ENCODE peak calls at places on chromosome 3, in seven cellular contexts. H, S, L, A, E, I and G are unnamed samples.
A peak's percentile ranks its signal among the peaks of the same experiment; 100 is the strongest.

GRCh38 chr3:37997321-37997720 is 6.7 kb downstream of the VILL start:
- DNase-seq in L (no peak), S (no peak), A (peak; percentile 66), E (no peak), H (no peak), I (peak; percentile 23), G (peak; percentile 67)

GRCh38 chr3:173706630-173707029 is 309.1 kb downstream of the NLGN1 start:
- DNase-seq in I (no peak), E (no peak), H (no peak), S (no peak), A (no peak), L (no peak), G (no peak)

GRCh38 chr3:41317718-41318117 is 118.4 kb downstream of the CTNNB1 start:
- DNase-seq in L (no peak), H (peak; percentile 28), A (no peak), S (no peak), I (no peak), E (peak; percentile 11), G (no peak)

GRCh38 chr3:71303627-71304260 is 279.8 kb downstream of the FOXP1 start:
- DNase-seq in L (no peak), I (no peak), H (no peak), E (peak; percentile 35), S (peak; percentile 16), A (no peak), G (no peak)

GRCh38 chr3:31936661-31937060 is 44.4 kb downstream of the OSBPL10 start:
- DNase-seq in S (no peak), E (peak; percentile 33), H (no peak), I (no peak), A (no peak), L (no peak), G (no peak)

GRCh38 chr3:80999481-80999880 is 762.0 kb downstream of the GBE1 start:
- DNase-seq in A (no peak), E (no peak), I (no peak), S (no peak), L (no peak), H (no peak), G (no peak)

GRCh38 chr3:182490601-182491485 is 302.5 kb upstream of the ATP11B start:
- DNase-seq in A (no peak), H (peak; percentile 7), I (no peak), L (peak; percentile 39), E (peak; percentile 54), S (peak; percentile 77), G (no peak)

GRCh38 chr3:194640829-194641228 is 7.6 kb upstream of the TMEM44 start:
- DNase-seq in S (peak; percentile 71), I (no peak), L (no peak), E (peak; percentile 79), A (no peak), H (peak; percentile 46), G (no peak)

GRCh38 chr3:27095588-27096222 is 273.5 kb downstream of the NEK10 start:
- DNase-seq in H (no peak), L (no peak), A (no peak), I (no peak), E (no peak), S (no peak), G (no peak)

GRCh38 chr3:149744630-149745029 is 7.7 kb downstream of the COMMD2 start:
- DNase-seq in S (no peak), H (no peak), I (no peak), A (no peak), E (no peak), L (no peak), G (no peak)

GRCh38 chr3:101325393-101326134 is 5.2 kb upstream of the IMPG2 start:
- DNase-seq in E (no peak), A (no peak), I (no peak), S (no peak), H (no peak), L (no peak), G (no peak)

GRCh38 chr3:185900228-185900627 is 37.6 kb downstream of the TRA2B start:
- DNase-seq in S (no peak), I (no peak), H (peak; percentile 69), A (no peak), E (peak; percentile 82), L (peak; percentile 72), G (no peak)

GRCh38 chr3:72942427-72942826 is 54.2 kb upstream of the PPP4R2 start:
- DNase-seq in A (no peak), L (no peak), S (no peak), H (no peak), I (no peak), E (no peak), G (no peak)

GRCh38 chr3:194333212-194333980 is 17.7 kb downstream of the CPN2 start:
- DNase-seq in I (peak; percentile 90), L (peak; percentile 90), H (peak; percentile 77), S (peak; percentile 91), E (peak; percentile 83), A (peak; percentile 90), G (peak; percentile 93)

GRCh38 chr3:37287776-37288175 is 113.4 kb upstream of the LRRFIP2 start:
- DNase-seq in A (no peak), E (peak; percentile 86), I (no peak), L (no peak), S (no peak), H (no peak), G (no peak)

GRCh38 chr3:43394071-43394501 is 107.7 kb downstream of the SNRK start:
- DNase-seq in S (no peak), I (no peak), H (no peak), L (no peak), A (peak; percentile 78), E (peak; percentile 100), G (no peak)

GRCh38 chr3:52317601-52318000 is 1.5 kb downstream of the DNAH1 start:
- DNase-seq in H (no peak), E (peak; percentile 43), A (no peak), S (peak; percentile 94), L (peak; percentile 91), I (peak; percentile 77), G (no peak)

GRCh38 chr3:11245827-11246662 is 26.2 kb upstream of the ATG7 start:
- DNase-seq in E (no peak), A (no peak), H (no peak), S (no peak), I (no peak), L (no peak), G (no peak)

GRCh38 chr3:145820175-145820574 is 340.8 kb downstream of the PLOD2 start:
- DNase-seq in H (no peak), L (no peak), A (no peak), E (no peak), I (no peak), S (no peak), G (no peak)

GRCh38 chr3:127542441-127542952 is 48.0 kb downstream of the TPRA1 start:
- DNase-seq in A (no peak), E (no peak), H (peak; percentile 25), I (peak; percentile 96), S (no peak), L (no peak), G (no peak)

GRCh38 chr3:89889386-89889785 is 782.0 kb downstream of the EPHA3 start:
- DNase-seq in E (no peak), L (no peak), S (peak; percentile 65), A (no peak), H (no peak), I (no peak), G (no peak)

GRCh38 chr3:114351822-114352145 is 58.0 kb downstream of the TIGIT start:
- DNase-seq in A (no peak), L (no peak), I (no peak), H (no peak), S (no peak), E (no peak), G (no peak)
- TF ChIP-seq POLR2AphosphoS5 in A (no peak), L (no peak), I (no peak), H (no peak), S (no peak), E (no peak), G (no peak)

DNA sequence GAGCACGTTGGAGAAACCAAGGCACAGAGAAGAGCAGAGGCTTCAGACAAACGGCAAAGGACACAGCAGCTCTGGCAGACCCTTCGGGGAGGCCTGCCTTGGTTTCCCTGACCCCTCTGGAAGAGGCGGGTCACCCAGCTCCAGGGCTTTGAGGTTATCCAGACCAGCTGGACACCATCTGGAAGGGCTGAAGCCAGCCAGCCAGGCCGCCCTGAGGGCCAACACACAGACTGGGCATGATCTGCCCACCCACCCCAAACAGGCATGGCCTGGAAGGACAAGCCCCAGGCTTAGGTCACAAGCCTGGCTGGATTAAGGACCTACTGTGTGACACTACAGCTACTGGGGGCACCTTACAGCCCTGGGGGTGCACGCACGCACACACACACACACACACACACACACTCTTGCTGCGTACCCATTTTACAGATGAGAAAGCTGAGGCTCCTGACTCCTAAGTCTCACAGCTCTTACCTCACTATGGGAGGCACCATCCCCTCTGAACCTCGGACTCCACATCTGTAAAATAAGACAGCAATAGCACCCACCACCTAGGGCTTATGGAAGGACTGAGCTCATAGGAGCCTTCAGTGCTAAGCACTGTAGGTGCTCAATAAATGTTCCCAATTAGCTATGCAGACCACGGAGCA is 10.8 kb downstream of the PLXND1 start:
- DNase-seq in A (no peak), H (peak; percentile 46), I (no peak), S (no peak), L (peak; percentile 68), E (no peak), G (no peak)
- H3K4me1 ChIP-seq in A (peaks cover 78% of the 10 kb centered on the region), H (peaks cover 85% of the 10 kb centered on the region), I (peaks cover 80% of the 10 kb centered on the region), S (peaks cover 68% of the 10 kb centered on the region), L (peaks cover 2% of the 10 kb centered on the region), E (peaks cover 96% of the 10 kb centered on the region), G (peaks cover 88% of the 10 kb centered on the region)

DNA sequence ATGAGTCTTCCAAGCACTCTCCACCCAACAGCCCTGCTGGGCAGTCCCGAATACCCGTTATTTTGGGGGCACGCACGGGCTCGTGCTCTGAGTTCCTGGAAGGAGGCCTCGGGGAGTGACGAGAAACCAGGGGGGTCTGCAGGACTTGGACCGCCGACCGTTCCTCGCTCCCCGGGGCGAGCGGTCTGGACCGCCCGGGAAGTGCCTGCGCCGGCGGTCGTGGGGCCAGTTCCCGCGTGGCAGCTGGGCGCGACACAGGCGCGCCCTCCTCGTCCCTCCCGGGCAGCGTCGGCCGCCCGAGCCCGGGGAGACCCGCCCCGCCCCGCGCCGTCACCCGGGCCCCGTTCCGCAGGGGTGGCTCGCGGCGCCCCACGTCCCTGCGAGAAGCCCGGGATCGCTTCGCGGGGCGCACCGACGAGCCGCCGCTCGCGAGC is 352 bp downstream of the GNB4 start:
- DNase-seq in E (peak; percentile 51), H (no peak), L (no peak), A (peak; percentile 65), I (no peak), S (peak; percentile 33), G (no peak)
- TF ChIP-seq POLR2AphosphoS5 in E (no peak), H (no peak), L (no peak), A (no peak), I (no peak), S (no peak), G (no peak)

DNA sequence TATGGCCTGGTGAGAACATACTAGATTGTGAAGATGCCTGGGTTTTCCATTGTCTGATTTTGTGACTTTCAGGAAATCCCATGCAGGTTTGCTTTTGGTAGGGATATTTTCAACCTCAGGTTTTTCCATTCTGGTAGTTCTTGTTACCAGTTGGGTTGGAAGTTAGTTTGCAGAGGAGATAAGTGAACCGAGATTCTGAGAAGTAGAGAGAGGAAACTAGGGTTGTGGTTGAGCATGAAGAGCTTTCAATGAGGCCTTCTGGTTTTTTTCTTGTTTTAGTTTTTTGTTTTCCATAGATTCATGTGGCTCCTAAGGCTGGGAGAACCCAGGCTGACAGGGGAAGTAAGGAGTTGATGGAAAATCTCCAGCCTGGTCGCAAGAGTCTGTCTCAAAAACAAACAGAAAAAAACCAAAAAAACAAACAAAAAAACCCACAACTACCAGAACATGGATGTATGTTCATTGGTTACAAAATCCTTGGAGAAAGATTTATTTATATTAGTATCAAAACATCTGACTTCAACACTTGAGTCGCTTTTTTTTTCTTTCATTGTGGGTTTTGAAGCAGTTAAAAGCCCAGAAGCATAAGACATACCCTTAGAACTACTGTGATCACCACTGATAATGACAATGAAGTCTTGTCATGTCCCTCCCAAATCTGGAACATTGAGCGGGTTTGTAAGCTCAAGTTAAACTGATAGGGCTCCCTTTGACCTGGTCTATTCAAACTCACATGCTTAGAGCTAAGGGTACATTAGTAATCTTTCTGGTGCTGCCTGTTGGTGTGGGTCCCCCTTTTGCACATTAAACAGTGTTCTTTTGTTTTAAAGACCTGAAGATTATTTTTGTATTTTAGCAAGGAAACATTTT is 3.2 kb downstream of the GPR171 start:
- DNase-seq in L (no peak), I (no peak), H (no peak), S (no peak), E (no peak), A (no peak), G (no peak)
- H3K4me1 ChIP-seq in L (no peaks in the 10 kb centered on the region), I (no peaks in the 10 kb centered on the region), H (peaks cover 73% of the 10 kb centered on the region), S (no peaks in the 10 kb centered on the region), E (no peaks in the 10 kb centered on the region), A (no peaks in the 10 kb centered on the region), G (peaks cover 3% of the 10 kb centered on the region)